ENCODE peak calls at places on chromosomes 16 and 17, in seven cellular contexts. B is astrocyte of the cerebellum; H is activated CD4-positive, alpha-beta T cell treated with anti-CD3 and anti-CD28 coated beads for 4 hours; R is activated CD8-positive, alpha-beta memory T cell treated with anti-CD3 and anti-CD28 coated beads for 1 hour; M is pulmonary artery endothelial cell; K is GM04504; I is activated T-cell treated with anti-CD3 and anti-CD28 coated beads for 1 hour. C is an unnamed sample.

GRCh38 chr16:57266531-57267268 is 17.8 kb downstream of the PLLP start:
- DNase-seq in H (peak; percentile 25), K (no peak), I (peak; percentile 29), B (no peak), M (no peak), R (no peak), C (no peak)

GRCh38 chr16:35598696-35599332 is 2139.4 kb downstream of the TP53TG3F start:
- DNase-seq in H (no peak), K (no peak), R (no peak), M (no peak), I (no peak), B (no peak), C (no peak)

GRCh38 chr16:57258910-57259475 is 13.9 kb downstream of the ARL2BP start:
- DNase-seq in I (no peak), M (no peak), K (no peak), H (no peak), B (no peak), R (no peak), C (no peak)

GRCh38 chr17:1399366-1399678 is 700 bp downstream of the YWHAE start:
- DNase-seq in B (no peak), M (no peak), H (no peak), R (no peak), I (peak; percentile 48), K (no peak), C (no peak)

GRCh38 chr16:55539488-55539887 is 27.0 kb upstream of the CAPNS2 start:
- DNase-seq in I (no peak), H (no peak), K (no peak), M (no peak), R (no peak), B (no peak), C (no peak)

GRCh38 chr17:40563371-40564052 is 1.8 kb downstream of the CCR7 start:
- DNase-seq in M (no peak), R (no peak), B (no peak), I (no peak), H (no peak), K (no peak), C (no peak)

GRCh38 chr16:78762222-78762621 is 662.8 kb downstream of the WWOX start:
- DNase-seq in B (no peak), I (no peak), M (no peak), K (no peak), R (no peak), H (no peak), C (no peak)

GRCh38 chr17:67555855-67556254 is 161.9 kb upstream of the NOL11 start:
- DNase-seq in M (no peak), I (no peak), B (no peak), K (no peak), R (no peak), H (no peak), C (no peak)

GRCh38 chr17:33204701-33205100 is 88.4 kb downstream of the ASIC2 start:
- DNase-seq in H (no peak), I (no peak), K (no peak), M (no peak), B (no peak), R (no peak), C (no peak)

GRCh38 chr16:78503501-78504110 is 404.2 kb downstream of the WWOX start:
- DNase-seq in R (no peak), M (peak; percentile 2), H (peak; percentile 39), K (peak; percentile 9), B (peak; percentile 36), I (peak; percentile 9), C (no peak)

GRCh38 chr17:81097134-81097942 is 62.4 kb downstream of the BAIAP2 start:
- DNase-seq in M (peak; percentile 58), R (peak; percentile 47), H (peak; percentile 81), I (peak; percentile 35), B (peak; percentile 60), K (peak; percentile 62), C (no peak)

GRCh38 chr16:66844009-66844341 is 239 bp upstream of the CA7 start:
- DNase-seq in M (no peak), K (no peak), H (no peak), R (no peak), I (no peak), B (no peak), C (no peak)

GRCh38 chr17:28675980-28676379 is 14.0 kb downstream of the SUPT6H start:
- DNase-seq in K (no peak), H (no peak), M (no peak), I (no peak), B (no peak), R (no peak), C (no peak)

GRCh38 chr17:55458977-55459376 is 37.3 kb upstream of the MMD start:
- DNase-seq in B (peak; percentile 31), R (no peak), H (peak; percentile 7), K (peak; percentile 32), M (no peak), I (no peak), C (no peak)

GRCh38 chr16:52611817-52612673 is 65.1 kb upstream of the TOX3 start:
- DNase-seq in B (no peak), K (no peak), I (no peak), H (no peak), M (no peak), R (no peak), C (no peak)

C was measured in GM12878.